ENCODE peak calls at places on chromosomes 4 and X, in six cellular contexts. T is HS-5; C is stimulated activated CD8-positive, alpha-beta memory T cell treated with anti-CD3 and anti-CD28 coated beads, Interleukin-2, amount 100 ng/mL, for 1 hour; P is Calu3; S is NCI-H1417; X is hepatic stellate cell. G is an unnamed sample.

GRCh38 chrX:115696039-115696438 is 135.1 kb downstream of the PLS3 start:
- DNase-seq in P (no peak), S (no peak), T (no peak), C (no peak), X (no peak), G (no peak)

GRCh38 chr4:24394041-24394440 is 190.3 kb downstream of the DHX15 start:
- DNase-seq in T (peak; percentile 72), X (no peak), C (no peak), S (no peak), P (no peak), G (no peak)

GRCh38 chrX:9312922-9313867 is 151.7 kb upstream of the TBL1X start:
- DNase-seq in S (peak; percentile 16), P (peak; percentile 61), T (no peak), X (no peak), C (peak; percentile 51), G (no peak)

GRCh38 chr4:144300616-144301015 is 160.1 kb upstream of the GYPA start:
- DNase-seq in P (no peak), C (no peak), S (no peak), X (no peak), T (no peak), G (no peak)

GRCh38 chr4:142366821-142367220 is 479.3 kb downstream of the INPP4B start:
- DNase-seq in C (no peak), P (no peak), T (no peak), X (no peak), S (no peak), G (no peak)

GRCh38 chr4:147786031-147786430 is 54.1 kb downstream of the ARHGAP10 start:
- DNase-seq in X (no peak), P (no peak), S (peak; percentile 22), T (no peak), C (no peak), G (no peak)

GRCh38 chr4:1593458-1593857 is 90.7 kb downstream of the FAM53A start:
- DNase-seq in S (no peak), C (no peak), X (no peak), T (no peak), P (no peak), G (no peak)

GRCh38 chrX:39854772-39855747 is 242.7 kb downstream of the BCOR start:
- DNase-seq in X (no peak), C (peak; percentile 49), S (no peak), T (no peak), P (no peak), G (no peak)

GRCh38 chr4:26860157-26860921 is at the start of gene STIM2:
- DNase-seq in S (peak; percentile 97), P (peak; percentile 96), C (peak; percentile 97), T (peak; percentile 84), X (peak; percentile 90), G (peak; percentile 92)